ENCODE peak calls at places on chromosomes 5 and 9, in ten cellular contexts. I is vagina, T is endothelial cell of umbilical vein, H is right lobe of liver, Y is thyroid gland, C is upper lobe of left lung, Z is lower leg skin, P is IMR-90, K is ovary, J is A549. O is an unnamed sample.

GRCh38 chr5:91928751-91929521 is 545.8 kb upstream of the ARRDC3 start:
- DNase-seq in I (no peak), T (peak; percentile 28), H (no peak), Y (no peak), C (no peak), Z (no peak), P (peak; percentile 31), K (no peak), J (peak; percentile 11), O (no peak)

GRCh38 chr5:82356808-82357671 is 78.9 kb upstream of the RPS23 start:
- DNase-seq in I (no peak), T (peak; percentile 91), H (peak; percentile 43), Y (peak; percentile 48), C (no peak), Z (peak; percentile 93), P (peak; percentile 94), K (peak; percentile 49), J (peak; percentile 85), O (peak; percentile 33)

GRCh38 chr9:81239388-81239787 is 450.0 kb downstream of the TLE1 start:
- DNase-seq in I (no peak), T (no peak), H (no peak), Y (no peak), C (no peak), Z (no peak), P (no peak), K (no peak), J (no peak), O (no peak)

GRCh38 chr5:143148461-143149170 is 254.9 kb downstream of the NR3C1 start:
- DNase-seq in I (no peak), T (no peak), H (no peak), Y (peak; percentile 45), C (no peak), Z (no peak), P (peak; percentile 76), K (no peak), J (no peak), O (no peak)

GRCh38 chr5:56475689-56476486 is 242.8 kb upstream of the ANKRD55 start:
- DNase-seq in I (no peak), T (no peak), H (no peak), Y (no peak), C (no peak), Z (no peak), P (peak; percentile 50), K (no peak), J (no peak), O (no peak)

GRCh38 chr5:34627794-34628193 is 28.3 kb upstream of the RAI14 start:
- DNase-seq in I (no peak), T (peak; percentile 87), H (no peak), Y (no peak), C (no peak), Z (no peak), P (peak; percentile 92), K (no peak), J (no peak), O (no peak)

GRCh38 chr5:171484460-171484899 is 65.0 kb downstream of the FGF18 start:
- DNase-seq in I (no peak), T (peak; percentile 33), H (no peak), Y (no peak), C (no peak), Z (no peak), P (no peak), K (peak; percentile 33), J (peak; percentile 26), O (no peak)

GRCh38 chr5:176388003-176388340 is 426 bp downstream of the NOP16 start:
- DNase-seq in I (no peak), T (no peak), H (no peak), Y (no peak), C (no peak), Z (no peak), P (peak; percentile 9), K (no peak), J (peak; percentile 36), O (no peak)

GRCh38 chr5:150662731-150663516 is 1.9 kb downstream of the MYOZ3 start:
- DNase-seq in I (peak; percentile 91), T (no peak), H (no peak), Y (no peak), C (peak; percentile 39), Z (peak; percentile 62), P (no peak), K (no peak), J (no peak), O (no peak)

GRCh38 chr9:129412814-129413536 is 207.9 kb downstream of the C9orf50 start:
- DNase-seq in I (no peak), T (peak; percentile 81), H (peak; percentile 60), Y (peak; percentile 78), C (peak; percentile 92), Z (peak; percentile 93), P (peak; percentile 78), K (peak; percentile 76), J (peak; percentile 73), O (no peak)

GRCh38 chr5:68330564-68330963 is 115.0 kb downstream of the PIK3R1 start:
- DNase-seq in I (no peak), T (no peak), H (no peak), Y (no peak), C (no peak), Z (no peak), P (peak; percentile 24), K (no peak), J (no peak), O (no peak)

GRCh38 chr5:151178779-151179488 is 21.4 kb upstream of the ANXA6 start:
- DNase-seq in I (no peak), T (no peak), H (no peak), Y (no peak), C (no peak), Z (peak; percentile 26), P (no peak), K (no peak), J (no peak), O (no peak)

GRCh38 chr5:165137701-165138100 is 1632.3 kb downstream of the MAT2B start:
- DNase-seq in I (no peak), T (no peak), H (no peak), Y (no peak), C (no peak), Z (no peak), P (no peak), K (no peak), J (no peak), O (no peak)

GRCh38 chr5:165134146-165134545 is 1628.7 kb downstream of the MAT2B start:
- DNase-seq in I (no peak), T (no peak), H (no peak), Y (no peak), C (no peak), Z (no peak), P (no peak), K (no peak), J (no peak), O (no peak)

GRCh38 chr5:165139262-165139661 is 1633.8 kb downstream of the MAT2B start:
- DNase-seq in I (no peak), T (no peak), H (no peak), Y (no peak), C (no peak), Z (no peak), P (no peak), K (no peak), J (no peak), O (no peak)

GRCh38 chr5:165138261-165138660 is 1632.8 kb downstream of the MAT2B start:
- DNase-seq in I (no peak), T (no peak), H (no peak), Y (no peak), C (no peak), Z (no peak), P (no peak), K (no peak), J (no peak), O (no peak)

DNA sequence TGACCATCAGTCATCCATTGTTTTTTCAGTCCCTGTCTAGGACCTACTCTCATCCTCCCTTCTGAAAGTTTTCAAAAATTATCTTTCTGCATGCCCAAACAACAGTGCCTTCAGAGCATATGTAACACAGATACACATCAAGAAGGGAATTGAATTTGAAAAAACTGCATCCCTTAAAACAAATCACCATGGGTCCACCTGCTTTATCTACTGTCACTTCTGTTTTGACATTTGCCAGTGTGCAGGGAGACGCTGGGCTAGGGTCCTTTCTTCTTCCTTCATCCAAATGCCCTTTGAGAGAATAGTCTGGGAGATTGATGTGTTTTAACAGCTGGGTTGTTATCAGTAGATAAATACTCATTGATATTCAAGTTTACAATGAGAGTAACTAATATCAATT is 1630.1 kb downstream of the MAT2B start:
- DNase-seq in I (no peak), T (no peak), H (no peak), Y (no peak), C (no peak), Z (no peak), P (no peak), K (no peak), J (no peak), O (no peak)
- TF ChIP-seq POLR2A in I (no peak), T (no peak), H (no peak), Y (no peak), C (no peak), Z (no peak), P (no peak), K (no peak), J (no peak), O (no peak)

GRCh38 chr5:112707187-112708179 is 30.2 kb upstream of the APC start:
- DNase-seq in I (peak; percentile 99), T (peak; percentile 98), H (peak; percentile 98), Y (peak; percentile 99), C (peak; percentile 95), Z (peak; percentile 99), P (peak; percentile 98), K (peak; percentile 98), J (peak; percentile 98), O (peak; percentile 86)
- TF ChIP-seq CTCF in I (no peak), T (no peak), H (no peak), Y (peak; percentile 12), C (no peak), Z (no peak), P (no peak), K (peak; percentile 8), J (no peak), O (peak; percentile 41)

DNA sequence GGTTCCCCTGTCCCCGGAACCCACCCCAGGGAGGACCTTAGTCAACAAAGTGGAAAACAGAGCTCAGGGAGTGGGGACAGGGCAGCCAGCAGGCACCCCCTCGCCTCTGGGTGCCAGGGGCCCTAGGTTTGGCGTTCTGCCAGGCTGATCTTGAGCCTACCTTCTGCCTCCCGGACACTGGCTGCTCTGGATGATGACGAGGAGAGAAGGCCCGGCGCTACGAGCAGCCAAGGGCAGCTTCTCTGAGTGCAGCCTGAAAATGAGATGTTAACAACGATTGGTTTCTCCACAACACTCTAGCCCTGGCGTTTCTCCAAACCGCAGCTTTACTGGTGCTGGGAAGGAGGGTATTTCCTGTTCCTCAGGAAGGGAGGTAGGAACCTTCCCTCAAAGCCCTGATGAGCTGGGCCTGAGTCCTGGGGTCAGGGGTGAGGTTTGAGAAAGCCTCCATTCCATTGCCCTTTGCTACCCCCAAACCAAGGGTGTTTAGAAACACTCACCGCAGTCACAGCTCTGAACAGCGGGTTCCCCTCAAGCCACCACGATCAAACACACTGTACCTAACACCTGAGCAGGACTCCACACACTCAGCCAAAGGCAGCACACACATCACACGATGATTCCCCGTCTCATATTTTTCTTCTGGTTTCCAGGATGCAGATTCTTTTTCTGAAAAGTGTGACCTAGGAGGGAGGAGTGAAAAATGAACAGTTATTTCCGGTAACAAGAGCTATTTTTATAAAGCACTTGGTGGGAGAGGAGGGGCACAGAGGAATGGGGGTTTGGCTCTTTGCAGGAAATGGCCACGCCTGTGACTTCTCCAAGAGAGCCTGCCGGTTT is at the start of gene STING1:
- DNase-seq in I (no peak), T (peak; percentile 90), H (peak; percentile 55), Y (peak; percentile 78), C (peak; percentile 71), Z (peak; percentile 97), P (peak; percentile 98), K (peak; percentile 89), J (no peak), O (peak; percentile 33)
- TF ChIP-seq POLR2A in I (no peak), T (peak; percentile 58), H (no peak), Y (no peak), C (peak; percentile 59), Z (no peak), P (no peak), K (peak; percentile 37), J (no peak), O (no peak)

GRCh38 chr5:71563161-71563560 is 24.0 kb upstream of the MCCC2 start:
- DNase-seq in I (no peak), T (no peak), H (no peak), Y (no peak), C (no peak), Z (no peak), P (no peak), K (no peak), J (no peak), O (no peak)
- TF ChIP-seq CTCF in I (no peak), T (no peak), H (no peak), Y (no peak), C (no peak), Z (no peak), P (no peak), K (no peak), J (no peak), O (no peak)

O was measured in esophagus squamous epithelium.